ENCODE peak calls at places on chromosome 17, in nine cellular contexts. One of them, this sample, is unnamed.

GRCh38 chr17:47820023-47820789 is 1.4 kb downstream of the OSBPL7 start:
- DNase-seq in NCI-H1092: no peak
- DNase-seq in HFF-Myc: no peak
- DNase-seq in foreskin fibroblast: no peak
- DNase-seq in AG08396: no peak
- DNase-seq in mucosa of descending colon: peak
- DNase-seq in Peyer's patch: peak
- DNase-seq in cardiac muscle cell: no peak
- DNase-seq in naive thymus-derived CD4-positive, alpha-beta T cell: no peak
- DNase-seq in this sample: no peak

GRCh38 chr17:27237890-27238289 is 56.0 kb upstream of the WSB1 start:
- DNase-seq in NCI-H1092: no peak
- DNase-seq in HFF-Myc: no peak
- DNase-seq in foreskin fibroblast: no peak
- DNase-seq in AG08396: no peak
- DNase-seq in mucosa of descending colon: no peak
- DNase-seq in Peyer's patch: peak
- DNase-seq in cardiac muscle cell: no peak
- DNase-seq in naive thymus-derived CD4-positive, alpha-beta T cell: no peak
- DNase-seq in this sample: no peak

GRCh38 chr17:17769869-17770361 is 66.9 kb downstream of the SREBF1 start:
- DNase-seq in NCI-H1092: no peak
- DNase-seq in HFF-Myc: no peak
- DNase-seq in foreskin fibroblast: no peak
- DNase-seq in AG08396: no peak
- DNase-seq in mucosa of descending colon: no peak
- DNase-seq in Peyer's patch: no peak
- DNase-seq in cardiac muscle cell: no peak
- DNase-seq in naive thymus-derived CD4-positive, alpha-beta T cell: no peak
- DNase-seq in this sample: no peak

GRCh38 chr17:77140878-77141767 is at the start of gene SEC14L1:
- DNase-seq in NCI-H1092: no peak
- DNase-seq in HFF-Myc: no peak
- DNase-seq in foreskin fibroblast: no peak
- DNase-seq in AG08396: peak
- DNase-seq in mucosa of descending colon: peak
- DNase-seq in Peyer's patch: peak
- DNase-seq in cardiac muscle cell: peak
- DNase-seq in naive thymus-derived CD4-positive, alpha-beta T cell: peak
- DNase-seq in this sample: peak

GRCh38 chr17:79622201-79622601 is 11.3 kb upstream of the RBFOX3 start:
- DNase-seq in NCI-H1092: peak
- DNase-seq in HFF-Myc: no peak
- DNase-seq in foreskin fibroblast: no peak
- DNase-seq in AG08396: no peak
- DNase-seq in mucosa of descending colon: peak
- DNase-seq in Peyer's patch: peak
- DNase-seq in cardiac muscle cell: no peak
- DNase-seq in naive thymus-derived CD4-positive, alpha-beta T cell: no peak
- DNase-seq in this sample: no peak

GRCh38 chr17:80107231-80108021 is 6.0 kb downstream of the GAA start:
- DNase-seq in NCI-H1092: no peak
- DNase-seq in HFF-Myc: no peak
- DNase-seq in foreskin fibroblast: no peak
- DNase-seq in AG08396: no peak
- DNase-seq in mucosa of descending colon: no peak
- DNase-seq in Peyer's patch: peak
- DNase-seq in cardiac muscle cell: no peak
- DNase-seq in naive thymus-derived CD4-positive, alpha-beta T cell: no peak
- DNase-seq in this sample: no peak

GRCh38 chr17:65243838-65244237 is 106.7 kb downstream of the RGS9 start:
- DNase-seq in NCI-H1092: peak
- DNase-seq in HFF-Myc: no peak
- DNase-seq in foreskin fibroblast: peak
- DNase-seq in AG08396: peak
- DNase-seq in mucosa of descending colon: no peak
- DNase-seq in Peyer's patch: no peak
- DNase-seq in cardiac muscle cell: peak
- DNase-seq in naive thymus-derived CD4-positive, alpha-beta T cell: no peak
- DNase-seq in this sample: peak

GRCh38 chr17:70172921-70173320 is 3.6 kb downstream of the KCNJ2 start:
- DNase-seq in NCI-H1092: no peak
- DNase-seq in HFF-Myc: no peak
- DNase-seq in foreskin fibroblast: no peak
- DNase-seq in AG08396: no peak
- DNase-seq in mucosa of descending colon: no peak
- DNase-seq in Peyer's patch: no peak
- DNase-seq in cardiac muscle cell: peak
- DNase-seq in naive thymus-derived CD4-positive, alpha-beta T cell: no peak
- DNase-seq in this sample: peak

GRCh38 chr17:47950448-47950847 is 7.2 kb downstream of the PRR15L start:
- DNase-seq in NCI-H1092: no peak
- DNase-seq in HFF-Myc: no peak
- DNase-seq in foreskin fibroblast: no peak
- DNase-seq in AG08396: no peak
- DNase-seq in mucosa of descending colon: peak
- DNase-seq in Peyer's patch: no peak
- DNase-seq in cardiac muscle cell: no peak
- DNase-seq in naive thymus-derived CD4-positive, alpha-beta T cell: no peak
- DNase-seq in this sample: no peak

GRCh38 chr17:248337-249235 is 67.1 kb upstream of the DOC2B start:
- DNase-seq in NCI-H1092: no peak
- DNase-seq in HFF-Myc: no peak
- DNase-seq in foreskin fibroblast: no peak
- DNase-seq in AG08396: no peak
- DNase-seq in mucosa of descending colon: no peak
- DNase-seq in Peyer's patch: peak
- DNase-seq in cardiac muscle cell: no peak
- DNase-seq in naive thymus-derived CD4-positive, alpha-beta T cell: peak
- DNase-seq in this sample: no peak

GRCh38 chr17:9928601-9929341 is 23.7 kb upstream of the RCVRN start:
- DNase-seq in NCI-H1092: no peak
- DNase-seq in HFF-Myc: peak
- DNase-seq in foreskin fibroblast: peak
- DNase-seq in AG08396: peak
- DNase-seq in mucosa of descending colon: peak
- DNase-seq in Peyer's patch: no peak
- DNase-seq in cardiac muscle cell: peak
- DNase-seq in naive thymus-derived CD4-positive, alpha-beta T cell: no peak
- DNase-seq in this sample: peak

GRCh38 chr17:1087381-1088241 is 90.7 kb downstream of the TIMM22 start:
- DNase-seq in NCI-H1092: peak
- DNase-seq in HFF-Myc: no peak
- DNase-seq in foreskin fibroblast: no peak
- DNase-seq in AG08396: peak
- DNase-seq in mucosa of descending colon: peak
- DNase-seq in Peyer's patch: peak
- DNase-seq in cardiac muscle cell: no peak
- DNase-seq in naive thymus-derived CD4-positive, alpha-beta T cell: no peak
- DNase-seq in this sample: no peak

GRCh38 chr17:59152925-59153324 is 2.1 kb downstream of the SKA2 start:
- DNase-seq in NCI-H1092: no peak
- DNase-seq in HFF-Myc: no peak
- DNase-seq in foreskin fibroblast: no peak
- DNase-seq in AG08396: no peak
- DNase-seq in mucosa of descending colon: no peak
- DNase-seq in Peyer's patch: no peak
- DNase-seq in cardiac muscle cell: no peak
- DNase-seq in naive thymus-derived CD4-positive, alpha-beta T cell: no peak
- DNase-seq in this sample: no peak

GRCh38 chr17:83079340-83079747 is at the start of gene METRNL:
- DNase-seq in NCI-H1092: no peak
- DNase-seq in HFF-Myc: no peak
- DNase-seq in foreskin fibroblast: peak
- DNase-seq in AG08396: peak
- DNase-seq in mucosa of descending colon: peak
- DNase-seq in Peyer's patch: peak
- DNase-seq in cardiac muscle cell: peak
- DNase-seq in naive thymus-derived CD4-positive, alpha-beta T cell: peak
- DNase-seq in this sample: peak

GRCh38 chr17:16878547-16879100 is 93.3 kb downstream of the TNFRSF13B start:
- DNase-seq in NCI-H1092: no peak
- DNase-seq in HFF-Myc: no peak
- DNase-seq in foreskin fibroblast: no peak
- DNase-seq in AG08396: no peak
- DNase-seq in mucosa of descending colon: no peak
- DNase-seq in Peyer's patch: peak
- DNase-seq in cardiac muscle cell: no peak
- DNase-seq in naive thymus-derived CD4-positive, alpha-beta T cell: no peak
- DNase-seq in this sample: no peak

GRCh38 chr17:36000730-36001108 is 634 bp downstream of the CCL15 start:
- DNase-seq in NCI-H1092: no peak
- DNase-seq in HFF-Myc: no peak
- DNase-seq in foreskin fibroblast: no peak
- DNase-seq in AG08396: no peak
- DNase-seq in mucosa of descending colon: peak
- DNase-seq in Peyer's patch: peak
- DNase-seq in cardiac muscle cell: no peak
- DNase-seq in naive thymus-derived CD4-positive, alpha-beta T cell: no peak
- DNase-seq in this sample: no peak

GRCh38 chr17:67974598-67975066 is 21.6 kb downstream of the C17orf58 start:
- DNase-seq in NCI-H1092: no peak
- DNase-seq in HFF-Myc: no peak
- DNase-seq in foreskin fibroblast: no peak
- DNase-seq in AG08396: no peak
- DNase-seq in mucosa of descending colon: no peak
- DNase-seq in Peyer's patch: no peak
- DNase-seq in cardiac muscle cell: no peak
- DNase-seq in naive thymus-derived CD4-positive, alpha-beta T cell: no peak
- DNase-seq in this sample: no peak

GRCh38 chr17:50631908-50632571 is 2.6 kb upstream of the ABCC3 start:
- DNase-seq in NCI-H1092: no peak
- DNase-seq in HFF-Myc: no peak
- DNase-seq in foreskin fibroblast: no peak
- DNase-seq in AG08396: no peak
- DNase-seq in mucosa of descending colon: no peak
- DNase-seq in Peyer's patch: no peak
- DNase-seq in cardiac muscle cell: no peak
- DNase-seq in naive thymus-derived CD4-positive, alpha-beta T cell: no peak
- DNase-seq in this sample: peak

GRCh38 chr17:67784364-67785121 is 40.8 kb upstream of the BPTF start:
- DNase-seq in NCI-H1092: no peak
- DNase-seq in HFF-Myc: no peak
- DNase-seq in foreskin fibroblast: no peak
- DNase-seq in AG08396: no peak
- DNase-seq in mucosa of descending colon: peak
- DNase-seq in Peyer's patch: no peak
- DNase-seq in cardiac muscle cell: no peak
- DNase-seq in naive thymus-derived CD4-positive, alpha-beta T cell: no peak
- DNase-seq in this sample: no peak

GRCh38 chr17:7383371-7383741 is 2.5 kb downstream of the TNK1 start:
- DNase-seq in NCI-H1092: no peak
- DNase-seq in HFF-Myc: no peak
- DNase-seq in foreskin fibroblast: no peak
- DNase-seq in AG08396: no peak
- DNase-seq in mucosa of descending colon: no peak
- DNase-seq in Peyer's patch: no peak
- DNase-seq in cardiac muscle cell: no peak
- DNase-seq in naive thymus-derived CD4-positive, alpha-beta T cell: no peak
- DNase-seq in this sample: no peak

GRCh38 chr17:1494736-1495253 is 2.3 kb upstream of the MYO1C start:
- DNase-seq in NCI-H1092: no peak
- DNase-seq in HFF-Myc: no peak
- DNase-seq in foreskin fibroblast: no peak
- DNase-seq in AG08396: no peak
- DNase-seq in mucosa of descending colon: no peak
- DNase-seq in Peyer's patch: no peak
- DNase-seq in cardiac muscle cell: no peak
- DNase-seq in naive thymus-derived CD4-positive, alpha-beta T cell: no peak
- DNase-seq in this sample: no peak

GRCh38 chr17:77436058-77436442 is 295.3 kb downstream of the SEC14L1 start:
- DNase-seq in NCI-H1092: no peak
- DNase-seq in HFF-Myc: no peak
- DNase-seq in foreskin fibroblast: no peak
- DNase-seq in AG08396: no peak
- DNase-seq in mucosa of descending colon: no peak
- DNase-seq in Peyer's patch: no peak
- DNase-seq in cardiac muscle cell: peak
- DNase-seq in naive thymus-derived CD4-positive, alpha-beta T cell: no peak
- DNase-seq in this sample: no peak

GRCh38 chr17:67072885-67073284 is 28.5 kb downstream of the CACNG1 start:
- DNase-seq in NCI-H1092: no peak
- DNase-seq in HFF-Myc: no peak
- DNase-seq in foreskin fibroblast: no peak
- DNase-seq in AG08396: no peak
- DNase-seq in mucosa of descending colon: no peak
- DNase-seq in Peyer's patch: no peak
- DNase-seq in cardiac muscle cell: no peak
- DNase-seq in naive thymus-derived CD4-positive, alpha-beta T cell: no peak
- DNase-seq in this sample: no peak

GRCh38 chr17:58331815-58332719 is 3.5 kb upstream of the TSPOAP1 start:
- DNase-seq in NCI-H1092: no peak
- DNase-seq in HFF-Myc: no peak
- DNase-seq in foreskin fibroblast: no peak
- DNase-seq in AG08396: no peak
- DNase-seq in mucosa of descending colon: peak
- DNase-seq in Peyer's patch: peak
- DNase-seq in cardiac muscle cell: no peak
- DNase-seq in naive thymus-derived CD4-positive, alpha-beta T cell: peak
- DNase-seq in this sample: no peak

GRCh38 chr17:33686171-33686570 is 393.1 kb upstream of the ASIC2 start:
- DNase-seq in NCI-H1092: no peak
- DNase-seq in HFF-Myc: no peak
- DNase-seq in foreskin fibroblast: no peak
- DNase-seq in AG08396: no peak
- DNase-seq in mucosa of descending colon: peak
- DNase-seq in Peyer's patch: no peak
- DNase-seq in cardiac muscle cell: no peak
- DNase-seq in naive thymus-derived CD4-positive, alpha-beta T cell: peak
- DNase-seq in this sample: no peak

GRCh38 chr17:57111386-57111785 is 26.3 kb downstream of the AKAP1 start:
- DNase-seq in NCI-H1092: no peak
- DNase-seq in HFF-Myc: no peak
- DNase-seq in foreskin fibroblast: no peak
- DNase-seq in AG08396: no peak
- DNase-seq in mucosa of descending colon: no peak
- DNase-seq in Peyer's patch: no peak
- DNase-seq in cardiac muscle cell: no peak
- DNase-seq in naive thymus-derived CD4-positive, alpha-beta T cell: no peak
- DNase-seq in this sample: no peak

GRCh38 chr17:47618416-47618815 is 31.3 kb upstream of the KPNB1 start:
- DNase-seq in NCI-H1092: no peak
- DNase-seq in HFF-Myc: no peak
- DNase-seq in foreskin fibroblast: no peak
- DNase-seq in AG08396: no peak
- DNase-seq in mucosa of descending colon: no peak
- DNase-seq in Peyer's patch: no peak
- DNase-seq in cardiac muscle cell: peak
- DNase-seq in naive thymus-derived CD4-positive, alpha-beta T cell: no peak
- DNase-seq in this sample: peak

GRCh38 chr17:6212766-6213165 is 142.6 kb downstream of the WSCD1 start:
- DNase-seq in NCI-H1092: no peak
- DNase-seq in HFF-Myc: no peak
- DNase-seq in foreskin fibroblast: no peak
- DNase-seq in AG08396: no peak
- DNase-seq in mucosa of descending colon: no peak
- DNase-seq in Peyer's patch: no peak
- DNase-seq in cardiac muscle cell: no peak
- DNase-seq in naive thymus-derived CD4-positive, alpha-beta T cell: no peak
- DNase-seq in this sample: no peak

GRCh38 chr17:30956764-30957374 is 14.0 kb upstream of the RNF135 start:
- DNase-seq in NCI-H1092: no peak
- DNase-seq in HFF-Myc: no peak
- DNase-seq in foreskin fibroblast: no peak
- DNase-seq in AG08396: peak
- DNase-seq in mucosa of descending colon: no peak
- DNase-seq in Peyer's patch: peak
- DNase-seq in cardiac muscle cell: peak
- DNase-seq in naive thymus-derived CD4-positive, alpha-beta T cell: no peak
- DNase-seq in this sample: peak

GRCh38 chr17:28204751-28205150 is 114.2 kb upstream of the TMEM97 start:
- DNase-seq in NCI-H1092: no peak
- DNase-seq in HFF-Myc: no peak
- DNase-seq in foreskin fibroblast: no peak
- DNase-seq in AG08396: no peak
- DNase-seq in mucosa of descending colon: no peak
- DNase-seq in Peyer's patch: no peak
- DNase-seq in cardiac muscle cell: no peak
- DNase-seq in naive thymus-derived CD4-positive, alpha-beta T cell: no peak
- DNase-seq in this sample: no peak

GRCh38 chr17:14730821-14731220 is 429.9 kb downstream of the HS3ST3B1 start:
- DNase-seq in NCI-H1092: no peak
- DNase-seq in HFF-Myc: no peak
- DNase-seq in foreskin fibroblast: no peak
- DNase-seq in AG08396: no peak
- DNase-seq in mucosa of descending colon: no peak
- DNase-seq in Peyer's patch: no peak
- DNase-seq in cardiac muscle cell: no peak
- DNase-seq in naive thymus-derived CD4-positive, alpha-beta T cell: no peak
- DNase-seq in this sample: no peak

This sample was measured in choroid plexus epithelial cell.